ENCODE peak calls at places on chromosomes 11 and 22, in five cellular contexts. Y, C, Q, L and D are unnamed samples. For H3K79me1, the result is how much of the 10 kb centered on the place peaks cover.

GRCh38 chr11:119835804-119836203 is 106.8 kb upstream of the NECTIN1 start:
- DNase-seq in Y (no peak), C (no peak), Q (no peak), L (no peak), D (no peak)

GRCh38 chr22:46546466-46547178 is 9.2 kb upstream of the CELSR1 start:
- DNase-seq in Y (peak), C (peak), Q (no peak), L (peak), D (no peak)

GRCh38 chr11:65524747-65525658 is at the start of gene SCYL1:
- DNase-seq in Y (peak), C (peak), Q (peak), L (peak), D (peak)

GRCh38 chr11:60740573-60740972 is 16.1 kb downstream of the MS4A18 start:
- DNase-seq in Y (no peak), C (no peak), Q (no peak), L (peak), D (no peak)

GRCh38 chr11:29258411-29258810 is 758.4 kb downstream of the KCNA4 start:
- DNase-seq in Y (no peak), C (no peak), Q (no peak), L (no peak), D (no peak)

GRCh38 chr22:46791201-46791731 is 28.8 kb downstream of the TBC1D22A start:
- DNase-seq in Y (peak), C (peak), Q (no peak), L (no peak), D (no peak)

GRCh38 chr11:130814440-130815073 is 101.7 kb downstream of the SNX19 start:
- DNase-seq in Y (no peak), C (no peak), Q (no peak), L (no peak), D (no peak)

GRCh38 chr22:46865052-46865434 is 102.6 kb downstream of the TBC1D22A start:
- DNase-seq in Y (no peak), C (no peak), Q (no peak), L (no peak), D (no peak)

GRCh38 chr11:57434640-57435546 is 8.0 kb upstream of the SLC43A3 start:
- DNase-seq in Y (peak), C (peak), Q (no peak), L (peak), D (no peak)

GRCh38 chr11:108338750-108339149 is 115.9 kb downstream of the ATM start:
- DNase-seq in Y (no peak), C (no peak), Q (no peak), L (peak), D (no peak)

GRCh38 chr22:43275545-43275981 is 67.6 kb downstream of the SCUBE1 start:
- DNase-seq in Y (peak), C (peak), Q (peak), L (peak), D (no peak)

GRCh38 chr11:73957654-73958361 is 7.0 kb downstream of the DNAJB13 start:
- DNase-seq in Y (no peak), C (no peak), Q (no peak), L (no peak), D (no peak)

GRCh38 chr11:102914238-102915043 is 39.7 kb upstream of the MMP12 start:
- DNase-seq in Y (peak), C (peak), Q (peak), L (no peak), D (peak)

GRCh38 chr11:34809191-34810106 is 106.7 kb downstream of the APIP start:
- DNase-seq in Y (peak), C (peak), Q (no peak), L (peak), D (no peak)

GRCh38 chr22:19292262-19293230 is 1.0 kb upstream of the CLTCL1 start:
- DNase-seq in Y (no peak), C (no peak), Q (no peak), L (peak), D (no peak)

GRCh38 chr11:77633856-77634425 is 3.7 kb downstream of the CLNS1A start:
- DNase-seq in Y (no peak), C (no peak), Q (no peak), L (no peak), D (no peak)

GRCh38 chr22:42856179-42856864 is 751 bp downstream of the ARFGAP3 start:
- DNase-seq in Y (peak), C (peak), Q (peak), L (peak), D (peak)

GRCh38 chr22:43228863-43229262 is 41.9 kb upstream of the TTLL12 start:
- DNase-seq in Y (no peak), C (no peak), Q (no peak), L (no peak), D (no peak)

GRCh38 chr11:110311783-110312578 is 15.6 kb upstream of the RDX start:
- DNase-seq in Y (peak), C (peak), Q (no peak), L (no peak), D (no peak)

GRCh38 chr11:29963796-29964195 is 53.0 kb downstream of the KCNA4 start:
- DNase-seq in Y (no peak), C (no peak), Q (no peak), L (no peak), D (no peak)

GRCh38 chr11:100942016-100942415 is 187.6 kb downstream of the PGR start:
- DNase-seq in Y (peak), C (peak), Q (no peak), L (no peak), D (no peak)

GRCh38 chr11:41237386-41237785 is 222.1 kb downstream of the LRRC4C start:
- DNase-seq in Y (no peak), C (no peak), Q (no peak), L (no peak), D (no peak)

GRCh38 chr11:115257286-115258077 is 246.7 kb downstream of the CADM1 start:
- DNase-seq in Y (no peak), C (no peak), Q (no peak), L (no peak), D (no peak)

GRCh38 chr11:72297828-72298227 is 53.9 kb upstream of the PHOX2A start:
- DNase-seq in Y (no peak), C (no peak), Q (no peak), L (no peak), D (no peak)

GRCh38 chr11:122871302-122871701 is 11.3 kb upstream of the JHY start:
- DNase-seq in Y (no peak), C (no peak), Q (no peak), L (peak), D (no peak)

GRCh38 chr11:115087791-115088190 is 409.5 kb downstream of the NXPE2 start:
- DNase-seq in Y (no peak), C (no peak), Q (no peak), L (no peak), D (no peak)

GRCh38 chr22:39238561-39238960 is 6.2 kb downstream of the PDGFB start:
- DNase-seq in Y (no peak), C (no peak), Q (no peak), L (no peak), D (no peak)

GRCh38 chr11:128890543-128891409 is at the start of gene KCNJ5:
- DNase-seq in Y (peak), C (no peak), Q (peak), L (no peak), D (no peak)

GRCh38 chr11:95924414-95924760 is 480 bp upstream of the MTMR2 start:
- DNase-seq in Y (peak), C (peak), Q (no peak), L (peak), D (no peak)

GRCh38 chr11:6012055-6012668 is 5.4 kb upstream of the OR56A4 start:
- DNase-seq in Y (peak), C (no peak), Q (no peak), L (no peak), D (no peak)

GRCh38 chr11:57390535-57390934 is at the start of gene PRG2:
- DNase-seq in Y (no peak), C (no peak), Q (no peak), L (peak), D (no peak)

GRCh38 chr11:119025978-119026766 is 4.5 kb downstream of the SLC37A4 start:
- DNase-seq in Y (no peak), C (no peak), Q (no peak), L (no peak), D (no peak)

GRCh38 chr22:23236440-23237139 is 56.3 kb downstream of the BCR start:
- DNase-seq in Y (no peak), C (no peak), Q (no peak), L (no peak), D (no peak)
- H3K79me1 ChIP-seq in Y (half or more), C (half or more), Q (under half), L (under half), D (under half)

GRCh38 chr11:69992943-69993694 is 85.0 kb upstream of the ANO1 start:
- DNase-seq in Y (no peak), C (no peak), Q (no peak), L (no peak), D (no peak)
- H3K4me3 ChIP-seq in Y (no peak), C (no peak), Q (no peak), L (no peak), D (no peak)

DNA sequence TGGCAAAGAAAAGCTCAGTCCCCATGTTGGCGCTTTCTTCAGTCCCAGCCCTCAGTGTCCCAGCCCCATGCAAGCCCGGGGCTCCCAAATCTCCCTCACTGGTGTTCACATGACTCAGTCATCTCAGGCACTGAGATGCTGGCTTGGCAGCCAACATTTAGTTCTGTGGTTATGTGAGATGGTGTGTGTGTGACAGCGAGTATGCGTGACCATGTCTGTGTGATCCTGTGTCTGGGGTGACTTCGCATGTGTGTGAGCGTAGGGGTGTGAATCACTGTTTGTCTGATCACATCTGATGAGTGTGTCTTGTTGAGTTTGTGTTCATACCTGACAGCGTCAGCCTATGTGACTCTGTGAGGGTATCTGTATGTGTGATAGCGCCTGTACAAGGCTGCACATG is 16.2 kb downstream of the CREB3L1 start:
- DNase-seq in Y (peak), C (peak), Q (no peak), L (no peak), D (no peak)
- H4K91ac ChIP-seq in Y (peak), C (peak), Q (peak), L (peak), D (no peak)

DNA sequence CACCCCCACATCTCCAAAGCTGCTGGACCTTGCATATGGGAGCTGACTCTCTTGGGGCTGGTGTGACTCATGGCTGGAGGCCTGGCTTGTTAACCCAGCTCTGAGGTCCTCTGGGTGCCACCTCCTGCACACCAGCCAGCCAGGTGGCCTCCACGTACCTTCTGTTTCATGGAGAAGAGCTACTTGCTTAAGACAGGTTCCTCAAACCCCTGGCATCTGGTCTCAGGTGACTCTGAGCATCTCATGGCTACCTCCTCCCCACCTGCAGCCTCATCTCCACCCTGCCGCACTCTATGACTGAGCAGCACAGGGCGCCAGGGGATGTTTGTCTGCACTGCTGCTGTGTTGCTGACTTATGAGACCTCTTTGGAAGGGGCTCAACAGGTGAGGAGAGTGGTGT is 55.7 kb downstream of the BCR start:
- DNase-seq in Y (no peak), C (peak), Q (no peak), L (no peak), D (no peak)
- H3K79me1 ChIP-seq in Y (half or more), C (half or more), Q (under half), L (under half), D (under half)

GRCh38 chr22:30219049-30219448 is 27.5 kb downstream of the LIF start:
- DNase-seq in Y (no peak), C (no peak), Q (no peak), L (peak), D (no peak)

GRCh38 chr22:30219668-30220278 is 26.8 kb downstream of the LIF start:
- DNase-seq in Y (no peak), C (no peak), Q (no peak), L (no peak), D (no peak)

GRCh38 chr22:30214703-30215405 is 31.7 kb downstream of the LIF start:
- DNase-seq in Y (no peak), C (no peak), Q (no peak), L (no peak), D (no peak)

GRCh38 chr22:30217698-30218565 is 28.6 kb downstream of the LIF start:
- DNase-seq in Y (no peak), C (no peak), Q (no peak), L (no peak), D (no peak)

GRCh38 chr22:30216710-30217109 is 29.8 kb downstream of the LIF start:
- DNase-seq in Y (no peak), C (no peak), Q (no peak), L (no peak), D (no peak)
- H3K4me3 ChIP-seq in Y (no peak), C (no peak), Q (no peak), L (no peak), D (no peak)

GRCh38 chr22:49535126-49535525 is 292.5 kb downstream of the BRD1 start:
- DNase-seq in Y (no peak), C (no peak), Q (no peak), L (no peak), D (no peak)
- H4K91ac ChIP-seq in Y (no peak), C (no peak), Q (peak), L (peak), D (no peak)

DNA sequence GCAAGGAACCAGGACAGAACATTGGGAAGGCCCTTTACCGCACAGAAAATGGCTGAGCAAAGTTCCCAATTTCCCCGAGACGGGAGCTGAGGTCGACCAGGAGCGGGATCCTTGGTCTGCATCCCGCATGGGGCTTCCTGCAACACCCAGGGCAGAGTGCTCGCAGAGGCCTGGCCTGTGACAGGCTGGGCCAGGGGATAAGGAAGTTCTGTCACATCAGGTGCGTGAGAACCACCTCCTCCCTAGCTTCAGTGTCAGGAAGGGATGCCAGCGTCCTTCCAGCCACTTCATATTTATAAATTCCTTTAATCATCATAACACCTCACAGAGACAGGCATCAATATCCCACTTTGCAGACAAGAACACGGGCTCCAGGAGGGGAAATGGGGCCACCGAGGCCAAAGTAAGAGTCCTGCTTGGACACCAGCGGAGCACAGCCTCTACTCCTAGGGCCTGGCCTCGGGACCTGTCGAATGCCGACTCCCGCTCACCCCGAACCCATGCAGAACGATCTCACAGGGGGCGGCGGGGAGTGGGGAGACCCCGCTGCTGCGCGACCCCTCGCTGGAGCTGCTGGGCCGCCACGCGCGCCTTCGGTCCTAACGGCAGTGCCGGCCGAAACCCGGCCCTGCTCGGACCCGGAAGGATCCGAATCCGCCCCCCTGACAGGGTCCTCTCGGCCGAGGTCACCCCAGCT is 535 bp downstream of the BET1L start:
- DNase-seq in Y (peak), C (no peak), Q (peak), L (no peak), D (peak)
- H3K79me1 ChIP-seq in Y (under half), C (half or more), Q (under half), L (under half), D (under half)

GRCh38 chr22:41052661-41053490 is 39.5 kb upstream of the EP300 start:
- DNase-seq in Y (peak), C (peak), Q (no peak), L (peak), D (no peak)

GRCh38 chr22:41050873-41051272 is 41.5 kb upstream of the EP300 start:
- DNase-seq in Y (peak), C (no peak), Q (no peak), L (no peak), D (no peak)

GRCh38 chr22:41043727-41044126 is 48.7 kb upstream of the EP300 start:
- DNase-seq in Y (no peak), C (no peak), Q (no peak), L (no peak), D (no peak)

GRCh38 chr22:41047741-41048140 is 44.7 kb upstream of the EP300 start:
- DNase-seq in Y (peak), C (peak), Q (no peak), L (no peak), D (no peak)

GRCh38 chr22:41048791-41049717 is 43.3 kb upstream of the EP300 start:
- DNase-seq in Y (peak), C (peak), Q (peak), L (peak), D (peak)
- H3K4me3 ChIP-seq in Y (no peak), C (no peak), Q (no peak), L (no peak), D (no peak)

GRCh38 chr11:75398906-75399305 is 412 bp upstream of the RPS3 start:
- DNase-seq in Y (no peak), C (no peak), Q (no peak), L (no peak), D (no peak)

GRCh38 chr11:75400110-75400865 is 970 bp downstream of the RPS3 start:
- DNase-seq in Y (peak), C (peak), Q (no peak), L (no peak), D (no peak)

GRCh38 chr11:75403037-75403436 is 3.7 kb downstream of the RPS3 start:
- DNase-seq in Y (no peak), C (no peak), Q (no peak), L (no peak), D (no peak)

GRCh38 chr11:75402002-75402773 is 2.9 kb downstream of the RPS3 start:
- DNase-seq in Y (no peak), C (no peak), Q (no peak), L (no peak), D (no peak)

GRCh38 chr11:75399344-75400109 is at the start of gene RPS3:
- DNase-seq in Y (peak), C (peak), Q (peak), L (peak), D (peak)
- H4K91ac ChIP-seq in Y (peak), C (peak), Q (peak), L (peak), D (no peak)

DNA sequence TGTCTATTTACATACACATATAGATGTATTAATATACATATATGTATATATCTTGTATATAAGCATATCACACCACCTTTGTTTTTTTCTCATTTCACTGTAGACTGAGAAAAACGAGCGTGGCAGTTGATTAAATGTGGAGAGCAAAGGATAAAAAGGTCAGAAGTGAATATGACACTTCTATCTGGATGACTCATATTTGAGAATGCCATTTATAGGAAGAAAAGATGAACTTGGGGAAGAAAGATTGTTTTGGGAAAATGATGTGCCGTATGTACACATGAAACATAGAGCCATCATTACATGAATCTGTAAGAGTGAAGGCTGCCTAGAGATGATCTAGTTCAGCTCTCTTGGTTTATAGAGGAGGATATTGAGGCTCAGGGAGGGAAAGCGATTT is 28.7 kb downstream of the AMOTL1 start:
- DNase-seq in Y (no peak), C (no peak), Q (no peak), L (no peak), D (no peak)
- H3K79me1 ChIP-seq in Y (under half), C (half or more), Q (under half), L (under half), D (under half)